ENCODE peak calls at places on chromosomes 11 and 22, in nine cellular contexts. L is tibial nerve; D is CD4-positive, alpha-beta memory T cell; O is brain microvascular endothelial cell; N is hepatocyte; K is foreskin fibroblast; U is left lung; Q is cardiac fibroblast; S is IMR-90. A is an unnamed sample.

GRCh38 chr11:71272161-71272560 is 19.8 kb upstream of the SHANK2 start:
- DNase-seq in D (no peak), N (no peak), L (no peak), S (no peak), K (no peak), U (no peak), O (no peak), Q (no peak), A (no peak)

GRCh38 chr11:115321602-115322289 is 182.5 kb downstream of the CADM1 start:
- DNase-seq in Q (no peak), N (no peak), S (peak), L (no peak), O (no peak), K (no peak), U (no peak), D (no peak), A (no peak)

GRCh38 chr11:122898799-122899198 is 16.2 kb downstream of the JHY start:
- DNase-seq in S (no peak), L (no peak), D (no peak), K (no peak), Q (peak), U (no peak), O (no peak), N (no peak), A (no peak)

GRCh38 chr22:50579752-50580151 is 1.5 kb upstream of the CPT1B start:
- DNase-seq in O (no peak), K (no peak), N (no peak), S (no peak), Q (no peak), L (no peak), U (no peak), D (no peak), A (no peak)

GRCh38 chr11:93783767-93784151 is 323 bp upstream of the MED17 start:
- DNase-seq in D (no peak), Q (no peak), L (no peak), N (no peak), U (no peak), S (no peak), O (no peak), K (no peak), A (no peak)

GRCh38 chr11:107473797-107474196 is 16.2 kb upstream of the CWF19L2 start:
- DNase-seq in O (no peak), S (peak), D (no peak), K (no peak), L (no peak), U (no peak), Q (no peak), N (no peak), A (no peak)

GRCh38 chr11:123567466-123567865 is 87.0 kb downstream of the SCN3B start:
- DNase-seq in U (no peak), K (no peak), N (no peak), O (no peak), D (no peak), Q (no peak), L (no peak), S (no peak), A (no peak)

GRCh38 chr11:1168256-1168655 is 10.5 kb downstream of the MUC5AC start:
- DNase-seq in O (no peak), L (no peak), D (no peak), K (no peak), U (no peak), Q (no peak), N (no peak), S (no peak), A (no peak)

GRCh38 chr11:69584160-69584559 is 56.8 kb upstream of the CCND1 start:
- DNase-seq in Q (no peak), O (no peak), L (no peak), S (no peak), K (no peak), U (no peak), D (no peak), N (no peak), A (no peak)

GRCh38 chr11:120308081-120308480 is 17.0 kb upstream of the TLCD5 start:
- DNase-seq in Q (no peak), D (no peak), S (no peak), O (no peak), N (no peak), K (no peak), U (no peak), L (no peak), A (no peak)

GRCh38 chr11:18523079-18523478 is 3.7 kb downstream of the TSG101 start:
- DNase-seq in D (no peak), U (no peak), N (no peak), O (no peak), S (no peak), Q (no peak), L (no peak), K (no peak), A (peak)

GRCh38 chr22:45302047-45302446 is 7.7 kb upstream of the FAM118A start:
- DNase-seq in O (peak), L (no peak), K (peak), D (no peak), Q (peak), S (peak), N (peak), U (no peak), A (peak)

GRCh38 chr11:118306556-118306955 is 2.0 kb downstream of the CD3E start:
- DNase-seq in O (no peak), S (no peak), N (no peak), D (no peak), U (no peak), Q (no peak), K (no peak), L (no peak), A (no peak)

GRCh38 chr11:131109256-131109655 is 193.0 kb upstream of the SNX19 start:
- DNase-seq in Q (no peak), S (peak), D (no peak), K (peak), U (no peak), O (peak), L (no peak), N (no peak), A (no peak)

GRCh38 chr11:86101493-86101892 is 32.6 kb upstream of the PICALM start:
- DNase-seq in S (peak), L (no peak), Q (no peak), N (no peak), U (no peak), D (no peak), O (no peak), K (peak), A (no peak)

GRCh38 chr11:64842851-64843841 is 1.3 kb downstream of the CDC42BPG start:
- DNase-seq in S (no peak), U (no peak), N (peak), Q (no peak), L (no peak), D (no peak), O (no peak), K (no peak), A (peak)

GRCh38 chr11:70303070-70303469 is 32.6 kb downstream of the PPFIA1 start:
- DNase-seq in U (no peak), D (no peak), K (peak), N (no peak), S (peak), L (no peak), O (no peak), Q (peak), A (no peak)

DNA sequence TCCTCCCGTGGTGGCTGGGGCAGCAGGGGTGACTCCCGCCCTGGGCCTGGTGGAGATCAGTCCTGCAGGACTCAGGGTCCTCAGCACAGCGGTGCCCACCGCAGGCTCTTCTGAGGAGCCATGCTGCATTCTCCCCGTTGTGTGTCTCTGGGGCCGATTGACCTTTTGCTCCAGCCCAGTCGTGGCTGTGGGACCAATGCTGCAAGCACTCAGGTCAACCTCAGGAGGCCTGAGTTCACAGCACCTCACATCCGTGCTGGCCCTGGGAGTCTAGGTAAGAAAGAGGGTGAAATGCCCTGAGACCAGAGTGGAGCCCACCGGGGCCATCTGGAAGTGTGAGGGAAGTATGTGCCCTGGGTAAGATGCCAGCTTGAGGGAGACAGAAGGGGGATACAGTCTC is 316.1 kb upstream of the B3GAT1 start:
- DNase-seq in K (no peak), S (no peak), L (no peak), D (no peak), O (no peak), Q (no peak), U (peak), N (no peak), A (no peak)
- H3K4me3 ChIP-seq in K (no peak), S (no peak), L (no peak), D (no peak), O (no peak), Q (no peak), U (no peak), N (no peak), A (no peak)

GRCh38 chr11:121721448-121721847 is 268.7 kb upstream of the SORL1-AS1 start:
- DNase-seq in K (no peak), S (no peak), O (no peak), U (no peak), N (no peak), Q (no peak), D (no peak), L (no peak), A (no peak)

GRCh38 chr11:121721961-121722360 is 269.2 kb upstream of the SORL1-AS1 start:
- DNase-seq in S (no peak), O (no peak), D (no peak), U (no peak), Q (no peak), L (no peak), K (no peak), N (no peak), A (no peak)

GRCh38 chr11:121722431-121723256 is 269.9 kb upstream of the SORL1-AS1 start:
- DNase-seq in S (peak), K (peak), Q (peak), U (peak), L (peak), D (no peak), N (peak), O (peak), A (peak)

GRCh38 chr11:121727942-121728341 is 275.2 kb upstream of the SORL1-AS1 start:
- DNase-seq in N (no peak), Q (no peak), L (no peak), O (no peak), K (no peak), U (no peak), D (no peak), S (no peak), A (no peak)

DNA sequence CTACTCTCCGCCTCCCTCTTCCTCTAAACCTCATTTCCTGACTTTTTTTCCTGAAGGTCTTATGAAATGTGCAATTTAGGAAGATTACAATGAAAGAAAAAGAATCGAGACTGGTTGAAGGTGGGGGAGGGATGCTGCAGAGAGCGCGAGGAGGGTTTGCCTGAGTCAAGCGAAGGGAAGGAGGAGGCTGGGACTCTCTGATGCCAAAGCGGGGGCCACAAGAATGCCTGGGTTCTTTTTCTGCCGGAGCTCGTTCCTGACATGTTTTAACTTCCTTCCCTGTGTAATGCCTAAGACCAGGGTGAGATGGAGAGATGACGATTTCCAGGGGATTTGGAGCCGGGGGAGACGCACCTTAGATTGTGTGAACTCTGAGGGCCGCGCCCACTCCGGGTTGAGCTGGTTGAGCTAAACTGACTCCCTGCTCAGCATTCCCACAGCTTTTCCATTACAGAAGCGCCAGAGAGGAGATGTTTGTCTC is 270.5 kb upstream of the SORL1-AS1 start:
- DNase-seq in S (no peak), K (no peak), U (no peak), Q (peak), O (peak), N (peak), D (no peak), L (peak), A (no peak)
- H3K4me3 ChIP-seq in S (peak), K (peak), U (peak), Q (peak), O (peak), N (peak), D (no peak), L (peak), A (no peak)

DNA sequence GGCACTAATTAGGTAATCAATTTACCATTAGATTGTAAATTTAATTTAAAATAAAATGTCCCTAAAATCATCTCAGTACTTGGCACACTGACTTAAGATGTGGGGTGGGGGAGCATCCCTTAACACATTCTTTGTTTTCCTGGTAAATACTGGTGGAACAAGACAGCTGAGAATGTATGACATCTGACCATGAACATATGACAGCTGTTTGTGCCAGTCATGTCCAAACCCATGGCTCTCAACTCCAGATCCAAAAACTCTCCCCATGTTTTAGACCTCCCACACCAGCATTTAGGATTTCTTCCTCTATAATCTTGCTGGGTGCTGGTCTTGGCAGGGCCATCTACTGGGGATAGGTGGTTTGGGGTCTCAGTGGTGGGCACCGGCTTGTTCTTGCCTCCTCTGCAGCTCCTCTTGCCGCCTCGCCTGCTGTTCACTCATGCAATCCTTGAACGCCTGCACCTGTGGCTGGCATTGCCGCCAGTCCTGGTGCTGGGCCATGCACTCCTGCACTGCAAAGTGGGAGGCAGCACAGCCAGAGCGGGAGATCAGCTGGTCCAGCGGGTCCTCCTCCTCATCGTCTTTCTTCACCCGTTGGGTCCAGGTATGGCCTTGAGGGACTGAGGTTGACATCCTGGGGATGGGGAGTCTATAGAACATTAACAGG is 3.8 kb downstream of the COA4 start:
- DNase-seq in K (no peak), S (no peak), O (no peak), L (no peak), Q (no peak), U (no peak), D (no peak), N (no peak), A (no peak)
- H3K4me3 ChIP-seq in K (no peak), S (no peak), O (no peak), L (no peak), Q (no peak), U (no peak), D (no peak), N (no peak), A (no peak)

DNA sequence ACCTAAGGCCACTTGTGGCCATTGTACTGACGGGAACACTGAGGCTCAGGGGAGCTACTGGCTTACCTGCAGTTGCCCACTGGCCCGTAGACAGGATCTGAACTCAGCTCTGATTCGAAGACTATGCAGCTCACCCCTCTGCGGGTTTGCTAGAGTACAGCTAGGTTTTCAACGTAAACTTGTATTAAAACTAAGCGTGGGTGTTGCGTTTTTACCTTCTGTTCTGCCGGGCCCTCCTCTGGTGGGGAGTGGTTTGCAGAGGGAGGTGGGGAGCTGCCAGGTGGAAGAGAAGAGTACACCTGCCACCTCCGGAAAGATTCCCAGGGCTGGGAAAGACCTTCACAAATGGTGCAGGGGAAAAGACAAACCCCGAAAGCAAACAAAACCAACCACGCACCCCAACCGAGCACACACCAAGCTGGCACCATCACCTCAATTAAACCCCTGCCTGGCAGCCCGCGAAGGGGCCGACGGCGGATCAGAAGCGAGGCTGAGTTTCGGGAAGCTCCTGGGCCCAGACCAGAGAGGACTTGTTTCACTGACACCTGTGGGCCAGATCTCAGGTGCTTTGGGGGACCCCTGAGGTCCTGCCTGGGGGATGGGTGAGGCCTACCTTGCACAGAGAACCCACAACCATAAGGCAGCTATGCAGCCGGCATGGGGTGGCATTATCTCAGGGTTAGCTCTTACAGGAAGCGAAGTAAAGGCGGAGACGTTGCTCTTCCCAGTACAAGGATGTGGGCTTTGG is 37.7 kb downstream of the SHISAL1 start:
- DNase-seq in K (no peak), D (no peak), N (no peak), U (peak), L (no peak), Q (no peak), O (no peak), S (no peak), A (no peak)
- H3K4me3 ChIP-seq in K (no peak), D (no peak), N (no peak), U (no peak), L (no peak), Q (no peak), O (no peak), S (no peak), A (no peak)

DNA sequence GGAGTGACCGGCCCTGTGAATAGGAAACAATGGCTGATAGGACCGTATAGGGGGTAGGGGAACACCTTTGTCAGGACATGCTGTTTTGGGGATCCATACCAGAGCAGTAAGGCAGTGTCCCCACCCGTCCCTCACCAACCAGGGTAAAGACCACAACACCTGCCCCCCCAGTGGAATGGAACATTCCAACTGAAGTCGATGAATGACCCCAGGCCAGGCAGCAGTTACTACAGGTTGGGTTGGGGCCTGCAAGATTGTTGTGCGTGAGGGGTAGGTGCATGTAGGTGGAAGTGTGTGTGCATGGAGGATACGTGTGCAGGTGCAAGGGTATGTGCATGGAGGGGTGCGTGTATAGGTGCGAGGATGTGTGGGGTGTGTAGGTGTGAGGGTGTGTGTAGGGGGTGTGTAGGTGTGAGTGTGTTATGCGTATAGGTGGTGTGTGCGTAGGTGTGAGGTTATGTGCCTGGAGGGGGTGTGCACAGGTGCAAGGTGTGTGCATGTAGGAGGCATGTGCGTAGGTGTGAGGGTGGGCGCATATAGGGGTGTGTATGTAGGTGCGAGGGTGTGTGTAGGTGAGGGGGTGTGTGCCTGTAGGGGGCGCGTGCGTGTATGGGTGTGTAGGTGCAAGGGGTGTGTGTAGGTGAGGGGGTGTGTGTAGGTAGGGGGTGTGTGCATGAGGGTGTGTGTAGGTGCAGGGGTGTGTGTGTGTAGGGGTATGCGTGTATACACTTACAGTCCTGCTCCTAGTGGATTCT is 32.9 kb downstream of the PISD start:
- DNase-seq in D (no peak), O (no peak), L (no peak), N (no peak), S (no peak), K (no peak), U (peak), Q (no peak), A (no peak)
- H3K4me3 ChIP-seq in D (no peak), O (peak), L (no peak), N (no peak), S (peak), K (peak), U (no peak), Q (peak), A (no peak)

A was measured in small intestine.